ENCODE peak calls at places on chromosomes 5 and 9, in nine cellular contexts. A is CD8-positive, alpha-beta T cell; W is activated T-helper 1 cell treated with anti-CD3 and anti-CD28 coated beads, Interleukin-2, amount 50 U/mL, for 16 hours; O is astrocyte of the cerebellum; L is amniotic stem cell; I is heart left ventricle; C is Kasumi-1; N is hepatocyte; P is cardiac fibroblast. B is an unnamed sample.
A peak's percentile ranks its signal among the peaks of the same experiment; 100 is the strongest.

GRCh38 chr5:51556833-51557232 is 173.6 kb downstream of the ISL1 start:
- DNase-seq in I (no peak), W (no peak), P (no peak), L (no peak), A (no peak), O (no peak), C (no peak), N (no peak), B (no peak)

GRCh38 chr9:98708103-98708932 is 417 bp downstream of the GABBR2 start:
- DNase-seq in A (no peak), P (peak; percentile 8), O (no peak), C (no peak), L (no peak), N (no peak), I (no peak), W (no peak), B (no peak)

GRCh38 chr5:69329905-69330489 is 2.6 kb downstream of the CCDC125 start:
- DNase-seq in A (no peak), C (no peak), N (peak; percentile 25), L (no peak), P (no peak), W (no peak), I (no peak), O (no peak), B (no peak)

GRCh38 chr5:77174526-77174925 is 36.0 kb upstream of the PDE8B start:
- DNase-seq in O (no peak), L (no peak), N (no peak), P (no peak), A (no peak), I (no peak), C (no peak), W (no peak), B (no peak)

GRCh38 chr9:119164716-119165115 is 204.5 kb downstream of the BRINP1 start:
- DNase-seq in L (no peak), A (no peak), I (no peak), O (no peak), C (no peak), W (no peak), N (no peak), P (no peak), B (no peak)

GRCh38 chr5:151005975-151006576 is 14.3 kb upstream of the GPX3 start:
- DNase-seq in W (no peak), A (no peak), I (peak; percentile 69), L (no peak), N (peak; percentile 48), O (no peak), C (no peak), P (peak; percentile 41), B (peak; percentile 50)

GRCh38 chr9:95379630-95380029 is 62.1 kb upstream of the FANCC start:
- DNase-seq in W (no peak), N (no peak), I (no peak), C (no peak), P (no peak), O (no peak), L (no peak), A (no peak), B (no peak)

GRCh38 chr9:128927731-128928411 is 7.1 kb downstream of the PHYHD1 start:
- DNase-seq in A (peak; percentile 49), O (peak; percentile 22), C (peak; percentile 16), I (no peak), W (peak; percentile 22), P (peak; percentile 56), L (no peak), N (peak; percentile 75), B (peak; percentile 58)

GRCh38 chr9:73037613-73038012 is 84.8 kb upstream of the ALDH1A1 start:
- DNase-seq in L (no peak), A (no peak), O (peak; percentile 37), C (no peak), N (no peak), W (no peak), P (no peak), I (no peak), B (peak; percentile 69)

GRCh38 chr9:119938871-119939270 is 569.6 kb upstream of the BRINP1 start:
- DNase-seq in P (no peak), N (no peak), L (no peak), A (no peak), C (no peak), O (peak; percentile 74), I (no peak), W (no peak), B (no peak)

GRCh38 chr9:106799146-106799545 is 63.8 kb upstream of the ZNF462 start:
- DNase-seq in C (no peak), O (peak; percentile 68), L (peak; percentile 18), N (no peak), I (no peak), A (no peak), P (peak; percentile 93), W (no peak), B (peak; percentile 93)

GRCh38 chr5:74360535-74361210 is 279.9 kb downstream of the ENC1 start:
- DNase-seq in P (no peak), L (no peak), W (no peak), I (no peak), C (no peak), N (no peak), A (no peak), O (peak; percentile 41), B (no peak)

GRCh38 chr5:120510994-120511686 is 47.0 kb downstream of the PRR16 start:
- DNase-seq in N (no peak), W (no peak), C (no peak), A (no peak), P (no peak), I (no peak), L (no peak), O (no peak), B (no peak)

GRCh38 chr5:178625679-178626483 is 969 bp downstream of the CLK4 start:
- DNase-seq in O (no peak), P (peak; percentile 59), L (no peak), N (no peak), C (peak; percentile 41), I (no peak), W (no peak), A (no peak), B (peak; percentile 70)

GRCh38 chr5:98416541-98416940 is 356.9 kb upstream of the RGMB start:
- DNase-seq in A (no peak), C (no peak), N (no peak), O (no peak), L (no peak), P (peak; percentile 65), I (no peak), W (no peak), B (peak; percentile 63)

GRCh38 chr5:171907731-171908343 is 98.6 kb downstream of the FBXW11 start:
- DNase-seq in N (peak; percentile 79), C (peak; percentile 89), I (peak; percentile 40), A (peak; percentile 29), W (no peak), L (peak; percentile 22), P (peak; percentile 82), O (peak; percentile 63), B (peak; percentile 83)

GRCh38 chr9:135228983-135229625 is 141.6 kb downstream of the OLFM1 start:
- DNase-seq in W (no peak), O (no peak), I (no peak), A (no peak), C (no peak), N (no peak), P (no peak), L (no peak), B (no peak)

GRCh38 chr9:88932766-88933165 is 58.5 kb upstream of the S1PR3 start:
- DNase-seq in L (no peak), N (no peak), I (no peak), C (no peak), W (no peak), P (no peak), A (no peak), O (no peak), B (no peak)

B was measured in choroid plexus epithelial cell.